ENCODE peak calls at places on chromosomes 3 and 15, in five cellular contexts. One of them, this sample, is unnamed.

GRCh38 chr15:90412356-90413194 is 24.5 kb downstream of the IQGAP1 start:
- DNase-seq in OCI-LY7: peak; percentile 44
- DNase-seq in mesothelial cell of epicardium: peak; percentile 50
- DNase-seq in kidney: no peak
- DNase-seq in sigmoid colon: no peak
- DNase-seq in this sample: no peak

GRCh38 chr3:193975072-193975535 is 160.8 kb upstream of the HES1 start:
- DNase-seq in sigmoid colon: no peak
- DNase-seq in mesothelial cell of epicardium: no peak
- DNase-seq in OCI-LY7: no peak
- DNase-seq in kidney: no peak
- DNase-seq in this sample: no peak

GRCh38 chr3:185308126-185308754 is 54.4 kb upstream of the EHHADH start:
- DNase-seq in mesothelial cell of epicardium: peak; percentile 56
- DNase-seq in OCI-LY7: peak; percentile 55
- DNase-seq in sigmoid colon: no peak
- DNase-seq in kidney: no peak
- DNase-seq in this sample: no peak

GRCh38 chr15:66016199-66016598 is 146.9 kb downstream of the RAB11A start:
- DNase-seq in kidney: no peak
- DNase-seq in OCI-LY7: no peak
- DNase-seq in mesothelial cell of epicardium: no peak
- DNase-seq in sigmoid colon: no peak
- DNase-seq in this sample: no peak

GRCh38 chr15:83747050-83747717 is 93.3 kb downstream of the ADAMTSL3 start:
- DNase-seq in OCI-LY7: no peak
- DNase-seq in sigmoid colon: peak; percentile 87
- DNase-seq in mesothelial cell of epicardium: no peak
- DNase-seq in kidney: no peak
- DNase-seq in this sample: no peak

GRCh38 chr15:81106560-81106959 is 27.5 kb upstream of the CFAP161 start:
- DNase-seq in mesothelial cell of epicardium: peak; percentile 48
- DNase-seq in kidney: no peak
- DNase-seq in OCI-LY7: peak; percentile 54
- DNase-seq in sigmoid colon: no peak
- DNase-seq in this sample: no peak

GRCh38 chr15:31372635-31373091 is 46.0 kb downstream of the KLF13 start:
- DNase-seq in OCI-LY7: no peak
- DNase-seq in kidney: peak; percentile 90
- DNase-seq in mesothelial cell of epicardium: no peak
- DNase-seq in sigmoid colon: peak; percentile 90
- DNase-seq in this sample: no peak

GRCh38 chr15:53918180-53919079 is 59.8 kb upstream of the UNC13C start:
- DNase-seq in mesothelial cell of epicardium: peak; percentile 54
- DNase-seq in kidney: no peak
- DNase-seq in OCI-LY7: no peak
- DNase-seq in sigmoid colon: no peak
- DNase-seq in this sample: no peak

GRCh38 chr15:95556225-95556624 is 774.3 kb upstream of the NR2F2 start:
- DNase-seq in OCI-LY7: no peak
- DNase-seq in kidney: no peak
- DNase-seq in sigmoid colon: no peak
- DNase-seq in mesothelial cell of epicardium: no peak
- DNase-seq in this sample: no peak

GRCh38 chr15:38610748-38611147 is 46.1 kb upstream of the RASGRP1 start:
- DNase-seq in OCI-LY7: no peak
- DNase-seq in kidney: no peak
- DNase-seq in mesothelial cell of epicardium: no peak
- DNase-seq in sigmoid colon: no peak
- DNase-seq in this sample: no peak

GRCh38 chr3:49566312-49566711 is 12.0 kb downstream of the BSN start:
- DNase-seq in kidney: no peak
- DNase-seq in sigmoid colon: no peak
- DNase-seq in OCI-LY7: no peak
- DNase-seq in mesothelial cell of epicardium: no peak
- DNase-seq in this sample: no peak

GRCh38 chr3:1404270-1404669 is 311.4 kb downstream of the CNTN6 start:
- DNase-seq in mesothelial cell of epicardium: no peak
- DNase-seq in kidney: no peak
- DNase-seq in OCI-LY7: no peak
- DNase-seq in sigmoid colon: no peak
- DNase-seq in this sample: no peak

GRCh38 chr15:75532413-75533250 is 46.5 kb downstream of the PTPN9 start:
- DNase-seq in kidney: no peak
- DNase-seq in OCI-LY7: peak; percentile 16
- DNase-seq in sigmoid colon: peak; percentile 86
- DNase-seq in mesothelial cell of epicardium: no peak
- DNase-seq in this sample: no peak

GRCh38 chr3:111801697-111802655 is 57.1 kb upstream of the PHLDB2 start:
- DNase-seq in sigmoid colon: no peak
- DNase-seq in kidney: no peak
- DNase-seq in OCI-LY7: no peak
- DNase-seq in mesothelial cell of epicardium: no peak
- DNase-seq in this sample: no peak

GRCh38 chr3:52052831-52053306 is 3.5 kb downstream of the DUSP7 start:
- DNase-seq in sigmoid colon: peak; percentile 94
- DNase-seq in kidney: peak; percentile 93
- DNase-seq in OCI-LY7: peak; percentile 16
- DNase-seq in mesothelial cell of epicardium: no peak
- DNase-seq in this sample: no peak

GRCh38 chr3:172987268-172987667 is 153.8 kb downstream of the SPATA16 start:
- DNase-seq in mesothelial cell of epicardium: no peak
- DNase-seq in OCI-LY7: no peak
- DNase-seq in sigmoid colon: no peak
- DNase-seq in kidney: no peak
- DNase-seq in this sample: no peak

GRCh38 chr15:85036716-85037115 is 55.1 kb downstream of the PDE8A start:
- DNase-seq in mesothelial cell of epicardium: no peak
- DNase-seq in kidney: no peak
- DNase-seq in OCI-LY7: no peak
- DNase-seq in sigmoid colon: no peak
- DNase-seq in this sample: no peak

DNA sequence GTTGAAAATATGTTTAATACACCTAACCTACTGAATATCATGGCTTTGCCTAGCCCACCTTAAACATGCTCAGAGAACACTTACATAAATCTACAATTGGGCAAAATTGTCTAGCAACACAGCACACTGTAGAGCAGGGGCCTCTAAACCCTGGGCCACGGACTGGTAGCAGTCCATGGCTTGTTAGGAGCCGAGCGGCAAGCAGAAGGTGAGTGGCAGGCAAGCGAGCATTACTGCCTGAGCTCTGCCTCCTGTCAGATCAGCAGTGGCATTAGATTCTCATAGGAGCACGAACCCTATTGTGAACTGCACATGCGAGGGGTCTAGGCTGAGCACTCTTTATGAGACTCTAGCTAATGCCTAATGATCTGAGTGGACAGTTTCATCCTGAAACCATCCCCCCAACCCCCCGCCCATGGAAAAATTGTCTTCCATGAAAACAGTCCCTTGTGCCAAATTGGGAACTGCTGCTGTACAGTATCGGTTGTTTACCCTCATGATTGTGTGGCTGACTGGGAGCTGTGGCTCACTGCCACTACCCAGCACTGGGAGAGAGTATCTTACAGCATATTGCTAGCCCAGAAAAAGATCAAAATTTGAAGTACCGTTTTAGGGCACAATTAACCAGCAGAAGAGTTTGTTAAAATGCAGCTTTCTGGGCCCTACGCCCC is 26.1 kb downstream of the CMSS1 start:
- DNase-seq in OCI-LY7: no peak
- DNase-seq in mesothelial cell of epicardium: no peak
- DNase-seq in sigmoid colon: no peak
- DNase-seq in kidney: no peak
- DNase-seq in this sample: no peak
- TF ChIP-seq CTCF in OCI-LY7: peak; percentile 41
- TF ChIP-seq CTCF in mesothelial cell of epicardium: no peak
- TF ChIP-seq CTCF in sigmoid colon: no peak
- TF ChIP-seq CTCF in kidney: no peak
- TF ChIP-seq CTCF in this sample: no peak

DNA sequence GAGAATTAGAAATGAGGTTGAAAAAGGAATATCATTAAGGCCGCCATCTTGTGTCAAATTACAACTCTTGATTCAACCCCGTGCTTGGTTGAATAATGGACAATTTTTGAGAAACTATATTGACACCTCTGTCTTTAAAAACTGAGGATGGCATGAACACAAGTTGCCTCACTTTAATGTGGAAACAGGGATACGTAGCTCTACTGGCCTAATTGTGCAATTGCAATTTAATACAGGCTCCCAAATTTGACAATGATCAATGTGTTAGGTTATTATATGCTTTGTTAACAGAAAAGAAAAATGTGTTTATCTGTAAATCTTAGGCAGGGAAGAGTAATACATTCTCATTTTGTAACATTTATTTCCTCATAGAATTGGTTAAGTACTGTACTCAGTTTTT is 77.1 kb upstream of the MCTP2 start:
- DNase-seq in mesothelial cell of epicardium: no peak
- DNase-seq in sigmoid colon: no peak
- DNase-seq in kidney: no peak
- DNase-seq in OCI-LY7: no peak
- DNase-seq in this sample: no peak
- TF ChIP-seq CTCF in mesothelial cell of epicardium: no peak
- TF ChIP-seq CTCF in sigmoid colon: no peak
- TF ChIP-seq CTCF in kidney: no peak
- TF ChIP-seq CTCF in OCI-LY7: peak; percentile 56
- TF ChIP-seq CTCF in this sample: peak; percentile 51

GRCh38 chr3:157354254-157354653 is 82.4 kb upstream of the PTX3 start:
- DNase-seq in mesothelial cell of epicardium: no peak
- DNase-seq in kidney: no peak
- DNase-seq in OCI-LY7: no peak
- DNase-seq in sigmoid colon: no peak
- DNase-seq in this sample: no peak

GRCh38 chr3:157355276-157355675 is 81.4 kb upstream of the PTX3 start:
- DNase-seq in OCI-LY7: no peak
- DNase-seq in kidney: no peak
- DNase-seq in mesothelial cell of epicardium: no peak
- DNase-seq in sigmoid colon: no peak
- DNase-seq in this sample: no peak

GRCh38 chr3:157354722-157355121 is 81.9 kb upstream of the PTX3 start:
- DNase-seq in OCI-LY7: no peak
- DNase-seq in mesothelial cell of epicardium: no peak
- DNase-seq in sigmoid colon: no peak
- DNase-seq in kidney: no peak
- DNase-seq in this sample: no peak

GRCh38 chr3:157353657-157354056 is 83.0 kb upstream of the PTX3 start:
- DNase-seq in OCI-LY7: no peak
- DNase-seq in sigmoid colon: no peak
- DNase-seq in kidney: no peak
- DNase-seq in mesothelial cell of epicardium: no peak
- DNase-seq in this sample: no peak

GRCh38 chr3:157351981-157352380 is 84.7 kb upstream of the PTX3 start:
- DNase-seq in OCI-LY7: no peak
- DNase-seq in mesothelial cell of epicardium: no peak
- DNase-seq in kidney: no peak
- DNase-seq in sigmoid colon: no peak
- DNase-seq in this sample: no peak
- TF ChIP-seq CTCF in OCI-LY7: peak; percentile 62
- TF ChIP-seq CTCF in mesothelial cell of epicardium: peak; percentile 44
- TF ChIP-seq CTCF in kidney: no peak
- TF ChIP-seq CTCF in sigmoid colon: no peak
- TF ChIP-seq CTCF in this sample: peak; percentile 66

GRCh38 chr3:68017069-68017468 is 362.7 kb upstream of the SUCLG2 start:
- DNase-seq in mesothelial cell of epicardium: no peak
- DNase-seq in sigmoid colon: no peak
- DNase-seq in kidney: no peak
- DNase-seq in OCI-LY7: peak; percentile 42
- DNase-seq in this sample: no peak
- TF ChIP-seq CTCF in mesothelial cell of epicardium: no peak
- TF ChIP-seq CTCF in sigmoid colon: no peak
- TF ChIP-seq CTCF in kidney: no peak
- TF ChIP-seq CTCF in OCI-LY7: peak; percentile 75
- TF ChIP-seq CTCF in this sample: no peak

DNA sequence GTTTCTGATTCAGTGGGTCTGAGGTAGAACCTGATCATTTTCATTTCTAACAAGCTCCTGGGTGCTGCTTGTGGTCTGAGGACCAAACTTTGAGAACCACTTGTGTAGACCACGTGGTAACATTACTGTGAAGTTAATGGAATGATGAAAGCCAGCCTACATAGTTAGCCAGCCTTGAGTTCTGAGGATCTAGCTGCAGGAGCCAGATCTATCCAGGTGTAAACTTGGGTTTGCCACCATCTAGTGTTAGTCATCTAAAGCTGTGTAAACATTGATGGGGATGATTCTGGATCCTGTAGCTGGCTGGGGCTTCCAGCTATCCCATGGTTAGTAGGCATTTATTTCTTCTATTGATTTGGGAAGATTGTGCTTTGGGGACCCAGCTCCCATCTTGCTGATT is 170.0 kb downstream of the TMEM108 start:
- DNase-seq in mesothelial cell of epicardium: no peak
- DNase-seq in OCI-LY7: peak; percentile 5
- DNase-seq in sigmoid colon: no peak
- DNase-seq in kidney: no peak
- DNase-seq in this sample: no peak
- TF ChIP-seq CTCF in mesothelial cell of epicardium: no peak
- TF ChIP-seq CTCF in OCI-LY7: peak; percentile 18
- TF ChIP-seq CTCF in sigmoid colon: no peak
- TF ChIP-seq CTCF in kidney: no peak
- TF ChIP-seq CTCF in this sample: no peak

GRCh38 chr3:142022381-142022780 is 127.0 kb downstream of the TFDP2 start:
- DNase-seq in OCI-LY7: peak; percentile 79
- DNase-seq in mesothelial cell of epicardium: no peak
- DNase-seq in kidney: no peak
- DNase-seq in sigmoid colon: no peak
- DNase-seq in this sample: no peak
- TF ChIP-seq CTCF in OCI-LY7: peak; percentile 81
- TF ChIP-seq CTCF in mesothelial cell of epicardium: no peak
- TF ChIP-seq CTCF in kidney: no peak
- TF ChIP-seq CTCF in sigmoid colon: no peak
- TF ChIP-seq CTCF in this sample: peak; percentile 27

GRCh38 chr3:150385296-150386242 is 22.5 kb upstream of the TSC22D2 start:
- DNase-seq in sigmoid colon: no peak
- DNase-seq in kidney: no peak
- DNase-seq in OCI-LY7: peak; percentile 21
- DNase-seq in mesothelial cell of epicardium: no peak
- DNase-seq in this sample: no peak

GRCh38 chr3:150388468-150389418 is 19.4 kb upstream of the TSC22D2 start:
- DNase-seq in kidney: no peak
- DNase-seq in OCI-LY7: no peak
- DNase-seq in mesothelial cell of epicardium: no peak
- DNase-seq in sigmoid colon: no peak
- DNase-seq in this sample: no peak

GRCh38 chr3:150379469-150379868 is 28.6 kb upstream of the TSC22D2 start:
- DNase-seq in OCI-LY7: no peak
- DNase-seq in mesothelial cell of epicardium: no peak
- DNase-seq in sigmoid colon: no peak
- DNase-seq in kidney: no peak
- DNase-seq in this sample: no peak

GRCh38 chr3:150384517-150385212 is 23.4 kb upstream of the TSC22D2 start:
- DNase-seq in OCI-LY7: peak; percentile 83
- DNase-seq in sigmoid colon: no peak
- DNase-seq in kidney: no peak
- DNase-seq in mesothelial cell of epicardium: no peak
- DNase-seq in this sample: no peak
- TF ChIP-seq CTCF in OCI-LY7: peak; percentile 69
- TF ChIP-seq CTCF in sigmoid colon: no peak
- TF ChIP-seq CTCF in kidney: no peak
- TF ChIP-seq CTCF in mesothelial cell of epicardium: peak; percentile 42
- TF ChIP-seq CTCF in this sample: peak; percentile 72

GRCh38 chr3:105223815-105224214 is 142.9 kb upstream of the ALCAM start:
- DNase-seq in OCI-LY7: no peak
- DNase-seq in mesothelial cell of epicardium: no peak
- DNase-seq in kidney: no peak
- DNase-seq in sigmoid colon: no peak
- DNase-seq in this sample: no peak
- TF ChIP-seq CTCF in OCI-LY7: no peak
- TF ChIP-seq CTCF in mesothelial cell of epicardium: no peak
- TF ChIP-seq CTCF in kidney: no peak
- TF ChIP-seq CTCF in sigmoid colon: no peak
- TF ChIP-seq CTCF in this sample: no peak